ENCODE peak calls at places on chromosome 17, in ten cellular contexts. One of them, this sample, is unnamed.

GRCh38 chr17:14150604-14151003 is 81.3 kb downstream of the COX10 start:
- DNase-seq in kidney glomerular epithelial cell: no peak
- DNase-seq in BE2C: no peak
- DNase-seq in Right ventricle myocardium superior: no peak
- DNase-seq in stimulated activated CD4-positive, alpha-beta T cell treated with anti-CD3 and anti-CD28 coated beads, Interleukin-1b, Interleukin-23, amount 100 ng/mL, for 1 hour: no peak
- DNase-seq in tibial artery: no peak
- DNase-seq in H54: no peak
- DNase-seq in sigmoid colon: no peak
- DNase-seq in effector CD8-positive, alpha-beta T cell: no peak
- DNase-seq in HuH-7: no peak
- DNase-seq in this sample: no peak

GRCh38 chr17:59844884-59845594 is 47.7 kb downstream of the TUBD1 start:
- DNase-seq in kidney glomerular epithelial cell: peak; percentile 93
- DNase-seq in BE2C: no peak
- DNase-seq in Right ventricle myocardium superior: no peak
- DNase-seq in stimulated activated CD4-positive, alpha-beta T cell treated with anti-CD3 and anti-CD28 coated beads, Interleukin-1b, Interleukin-23, amount 100 ng/mL, for 1 hour: no peak
- DNase-seq in tibial artery: no peak
- DNase-seq in H54: no peak
- DNase-seq in sigmoid colon: peak; percentile 47
- DNase-seq in effector CD8-positive, alpha-beta T cell: no peak
- DNase-seq in HuH-7: no peak
- DNase-seq in this sample: peak; percentile 54

GRCh38 chr17:82101301-82101715 is 3.3 kb upstream of the FASN start:
- DNase-seq in kidney glomerular epithelial cell: no peak
- DNase-seq in BE2C: peak; percentile 55
- DNase-seq in Right ventricle myocardium superior: peak; percentile 46
- DNase-seq in stimulated activated CD4-positive, alpha-beta T cell treated with anti-CD3 and anti-CD28 coated beads, Interleukin-1b, Interleukin-23, amount 100 ng/mL, for 1 hour: no peak
- DNase-seq in tibial artery: no peak
- DNase-seq in H54: no peak
- DNase-seq in sigmoid colon: no peak
- DNase-seq in effector CD8-positive, alpha-beta T cell: no peak
- DNase-seq in HuH-7: no peak
- DNase-seq in this sample: no peak

GRCh38 chr17:62792122-62792800 is 15.9 kb downstream of the MARCHF10 start:
- DNase-seq in kidney glomerular epithelial cell: peak; percentile 49
- DNase-seq in BE2C: no peak
- DNase-seq in Right ventricle myocardium superior: no peak
- DNase-seq in stimulated activated CD4-positive, alpha-beta T cell treated with anti-CD3 and anti-CD28 coated beads, Interleukin-1b, Interleukin-23, amount 100 ng/mL, for 1 hour: no peak
- DNase-seq in tibial artery: no peak
- DNase-seq in H54: peak; percentile 63
- DNase-seq in sigmoid colon: no peak
- DNase-seq in effector CD8-positive, alpha-beta T cell: no peak
- DNase-seq in HuH-7: no peak
- DNase-seq in this sample: peak; percentile 79

GRCh38 chr17:47267354-47267828 is 13.8 kb downstream of the ITGB3 start:
- DNase-seq in kidney glomerular epithelial cell: peak; percentile 97
- DNase-seq in BE2C: no peak
- DNase-seq in Right ventricle myocardium superior: no peak
- DNase-seq in stimulated activated CD4-positive, alpha-beta T cell treated with anti-CD3 and anti-CD28 coated beads, Interleukin-1b, Interleukin-23, amount 100 ng/mL, for 1 hour: no peak
- DNase-seq in tibial artery: no peak
- DNase-seq in H54: peak; percentile 71
- DNase-seq in sigmoid colon: no peak
- DNase-seq in effector CD8-positive, alpha-beta T cell: no peak
- DNase-seq in HuH-7: no peak
- DNase-seq in this sample: peak; percentile 34

GRCh38 chr17:72110231-72110952 is 10.4 kb upstream of the SOX9 start:
- DNase-seq in kidney glomerular epithelial cell: no peak
- DNase-seq in BE2C: no peak
- DNase-seq in Right ventricle myocardium superior: no peak
- DNase-seq in stimulated activated CD4-positive, alpha-beta T cell treated with anti-CD3 and anti-CD28 coated beads, Interleukin-1b, Interleukin-23, amount 100 ng/mL, for 1 hour: no peak
- DNase-seq in tibial artery: no peak
- DNase-seq in H54: no peak
- DNase-seq in sigmoid colon: no peak
- DNase-seq in effector CD8-positive, alpha-beta T cell: no peak
- DNase-seq in HuH-7: no peak
- DNase-seq in this sample: peak; percentile 63

GRCh38 chr17:76088041-76088867 is 9.3 kb downstream of the ZACN start:
- DNase-seq in kidney glomerular epithelial cell: no peak
- DNase-seq in BE2C: no peak
- DNase-seq in Right ventricle myocardium superior: no peak
- DNase-seq in stimulated activated CD4-positive, alpha-beta T cell treated with anti-CD3 and anti-CD28 coated beads, Interleukin-1b, Interleukin-23, amount 100 ng/mL, for 1 hour: no peak
- DNase-seq in tibial artery: no peak
- DNase-seq in H54: no peak
- DNase-seq in sigmoid colon: peak; percentile 35
- DNase-seq in effector CD8-positive, alpha-beta T cell: no peak
- DNase-seq in HuH-7: peak; percentile 49
- DNase-seq in this sample: no peak

GRCh38 chr17:77188084-77189066 is 47.6 kb downstream of the SEC14L1 start:
- DNase-seq in kidney glomerular epithelial cell: no peak
- DNase-seq in BE2C: no peak
- DNase-seq in Right ventricle myocardium superior: no peak
- DNase-seq in stimulated activated CD4-positive, alpha-beta T cell treated with anti-CD3 and anti-CD28 coated beads, Interleukin-1b, Interleukin-23, amount 100 ng/mL, for 1 hour: no peak
- DNase-seq in tibial artery: no peak
- DNase-seq in H54: no peak
- DNase-seq in sigmoid colon: no peak
- DNase-seq in effector CD8-positive, alpha-beta T cell: no peak
- DNase-seq in HuH-7: no peak
- DNase-seq in this sample: no peak

GRCh38 chr17:68101992-68102758 is 66.6 kb downstream of the KPNA2 start:
- DNase-seq in kidney glomerular epithelial cell: no peak
- DNase-seq in BE2C: no peak
- DNase-seq in Right ventricle myocardium superior: no peak
- DNase-seq in stimulated activated CD4-positive, alpha-beta T cell treated with anti-CD3 and anti-CD28 coated beads, Interleukin-1b, Interleukin-23, amount 100 ng/mL, for 1 hour: no peak
- DNase-seq in tibial artery: peak; percentile 30
- DNase-seq in H54: no peak
- DNase-seq in sigmoid colon: no peak
- DNase-seq in effector CD8-positive, alpha-beta T cell: no peak
- DNase-seq in HuH-7: peak; percentile 39
- DNase-seq in this sample: peak; percentile 61

GRCh38 chr17:70905796-70906195 is 736.5 kb downstream of the KCNJ2 start:
- DNase-seq in kidney glomerular epithelial cell: peak; percentile 0
- DNase-seq in BE2C: no peak
- DNase-seq in Right ventricle myocardium superior: peak; percentile 50
- DNase-seq in stimulated activated CD4-positive, alpha-beta T cell treated with anti-CD3 and anti-CD28 coated beads, Interleukin-1b, Interleukin-23, amount 100 ng/mL, for 1 hour: no peak
- DNase-seq in tibial artery: peak; percentile 77
- DNase-seq in H54: peak; percentile 50
- DNase-seq in sigmoid colon: no peak
- DNase-seq in effector CD8-positive, alpha-beta T cell: no peak
- DNase-seq in HuH-7: no peak
- DNase-seq in this sample: no peak

GRCh38 chr17:4043862-4044261 is 79.6 kb upstream of the ATP2A3 start:
- DNase-seq in kidney glomerular epithelial cell: no peak
- DNase-seq in BE2C: no peak
- DNase-seq in Right ventricle myocardium superior: peak; percentile 53
- DNase-seq in stimulated activated CD4-positive, alpha-beta T cell treated with anti-CD3 and anti-CD28 coated beads, Interleukin-1b, Interleukin-23, amount 100 ng/mL, for 1 hour: peak; percentile 5
- DNase-seq in tibial artery: no peak
- DNase-seq in H54: no peak
- DNase-seq in sigmoid colon: no peak
- DNase-seq in effector CD8-positive, alpha-beta T cell: no peak
- DNase-seq in HuH-7: no peak
- DNase-seq in this sample: no peak

GRCh38 chr17:688100-688989 is 26.3 kb downstream of the VPS53 start:
- DNase-seq in kidney glomerular epithelial cell: no peak
- DNase-seq in BE2C: peak; percentile 10
- DNase-seq in Right ventricle myocardium superior: no peak
- DNase-seq in stimulated activated CD4-positive, alpha-beta T cell treated with anti-CD3 and anti-CD28 coated beads, Interleukin-1b, Interleukin-23, amount 100 ng/mL, for 1 hour: no peak
- DNase-seq in tibial artery: no peak
- DNase-seq in H54: no peak
- DNase-seq in sigmoid colon: no peak
- DNase-seq in effector CD8-positive, alpha-beta T cell: no peak
- DNase-seq in HuH-7: no peak
- DNase-seq in this sample: no peak

GRCh38 chr17:45132302-45132568 is at the start of gene PLCD3:
- DNase-seq in kidney glomerular epithelial cell: peak; percentile 69
- DNase-seq in BE2C: no peak
- DNase-seq in Right ventricle myocardium superior: no peak
- DNase-seq in stimulated activated CD4-positive, alpha-beta T cell treated with anti-CD3 and anti-CD28 coated beads, Interleukin-1b, Interleukin-23, amount 100 ng/mL, for 1 hour: no peak
- DNase-seq in tibial artery: no peak
- DNase-seq in H54: no peak
- DNase-seq in sigmoid colon: no peak
- DNase-seq in effector CD8-positive, alpha-beta T cell: no peak
- DNase-seq in HuH-7: no peak
- DNase-seq in this sample: peak; percentile 85

GRCh38 chr17:56021681-56022205 is 131.5 kb upstream of the ANKFN1 start:
- DNase-seq in kidney glomerular epithelial cell: no peak
- DNase-seq in BE2C: no peak
- DNase-seq in Right ventricle myocardium superior: no peak
- DNase-seq in stimulated activated CD4-positive, alpha-beta T cell treated with anti-CD3 and anti-CD28 coated beads, Interleukin-1b, Interleukin-23, amount 100 ng/mL, for 1 hour: no peak
- DNase-seq in tibial artery: no peak
- DNase-seq in H54: no peak
- DNase-seq in sigmoid colon: no peak
- DNase-seq in effector CD8-positive, alpha-beta T cell: no peak
- DNase-seq in HuH-7: no peak
- DNase-seq in this sample: no peak

GRCh38 chr17:50461550-50462132 is 7.0 kb downstream of the CHAD start:
- DNase-seq in kidney glomerular epithelial cell: no peak
- DNase-seq in BE2C: no peak
- DNase-seq in Right ventricle myocardium superior: no peak
- DNase-seq in stimulated activated CD4-positive, alpha-beta T cell treated with anti-CD3 and anti-CD28 coated beads, Interleukin-1b, Interleukin-23, amount 100 ng/mL, for 1 hour: no peak
- DNase-seq in tibial artery: no peak
- DNase-seq in H54: no peak
- DNase-seq in sigmoid colon: no peak
- DNase-seq in effector CD8-positive, alpha-beta T cell: no peak
- DNase-seq in HuH-7: no peak
- DNase-seq in this sample: no peak

GRCh38 chr17:9959377-9959981 is 54.4 kb upstream of the RCVRN start:
- DNase-seq in kidney glomerular epithelial cell: no peak
- DNase-seq in BE2C: no peak
- DNase-seq in Right ventricle myocardium superior: peak; percentile 62
- DNase-seq in stimulated activated CD4-positive, alpha-beta T cell treated with anti-CD3 and anti-CD28 coated beads, Interleukin-1b, Interleukin-23, amount 100 ng/mL, for 1 hour: no peak
- DNase-seq in tibial artery: no peak
- DNase-seq in H54: peak; percentile 47
- DNase-seq in sigmoid colon: no peak
- DNase-seq in effector CD8-positive, alpha-beta T cell: no peak
- DNase-seq in HuH-7: peak; percentile 34
- DNase-seq in this sample: peak; percentile 36

GRCh38 chr17:57594767-57595166 is 150.3 kb downstream of the CCDC182 start:
- DNase-seq in kidney glomerular epithelial cell: no peak
- DNase-seq in BE2C: no peak
- DNase-seq in Right ventricle myocardium superior: no peak
- DNase-seq in stimulated activated CD4-positive, alpha-beta T cell treated with anti-CD3 and anti-CD28 coated beads, Interleukin-1b, Interleukin-23, amount 100 ng/mL, for 1 hour: no peak
- DNase-seq in tibial artery: no peak
- DNase-seq in H54: no peak
- DNase-seq in sigmoid colon: no peak
- DNase-seq in effector CD8-positive, alpha-beta T cell: no peak
- DNase-seq in HuH-7: no peak
- DNase-seq in this sample: no peak

GRCh38 chr17:76137026-76137350 is 4.1 kb downstream of the FOXJ1 start:
- DNase-seq in kidney glomerular epithelial cell: no peak
- DNase-seq in BE2C: no peak
- DNase-seq in Right ventricle myocardium superior: no peak
- DNase-seq in stimulated activated CD4-positive, alpha-beta T cell treated with anti-CD3 and anti-CD28 coated beads, Interleukin-1b, Interleukin-23, amount 100 ng/mL, for 1 hour: no peak
- DNase-seq in tibial artery: no peak
- DNase-seq in H54: no peak
- DNase-seq in sigmoid colon: no peak
- DNase-seq in effector CD8-positive, alpha-beta T cell: no peak
- DNase-seq in HuH-7: no peak
- DNase-seq in this sample: no peak

GRCh38 chr17:32111141-32111771 is 31.0 kb upstream of the RHOT1 start:
- DNase-seq in kidney glomerular epithelial cell: no peak
- DNase-seq in BE2C: peak; percentile 60
- DNase-seq in Right ventricle myocardium superior: peak; percentile 60
- DNase-seq in stimulated activated CD4-positive, alpha-beta T cell treated with anti-CD3 and anti-CD28 coated beads, Interleukin-1b, Interleukin-23, amount 100 ng/mL, for 1 hour: no peak
- DNase-seq in tibial artery: peak; percentile 46
- DNase-seq in H54: no peak
- DNase-seq in sigmoid colon: peak; percentile 82
- DNase-seq in effector CD8-positive, alpha-beta T cell: no peak
- DNase-seq in HuH-7: peak; percentile 59
- DNase-seq in this sample: no peak

GRCh38 chr17:48486557-48486956 is 44.3 kb downstream of the HOXB1 start:
- DNase-seq in kidney glomerular epithelial cell: peak; percentile 92
- DNase-seq in BE2C: no peak
- DNase-seq in Right ventricle myocardium superior: no peak
- DNase-seq in stimulated activated CD4-positive, alpha-beta T cell treated with anti-CD3 and anti-CD28 coated beads, Interleukin-1b, Interleukin-23, amount 100 ng/mL, for 1 hour: no peak
- DNase-seq in tibial artery: no peak
- DNase-seq in H54: peak; percentile 81
- DNase-seq in sigmoid colon: peak; percentile 56
- DNase-seq in effector CD8-positive, alpha-beta T cell: no peak
- DNase-seq in HuH-7: no peak
- DNase-seq in this sample: peak; percentile 82

GRCh38 chr17:38533241-38533640 is 72.5 kb downstream of the SRCIN1 start:
- DNase-seq in kidney glomerular epithelial cell: no peak
- DNase-seq in BE2C: no peak
- DNase-seq in Right ventricle myocardium superior: peak; percentile 0
- DNase-seq in stimulated activated CD4-positive, alpha-beta T cell treated with anti-CD3 and anti-CD28 coated beads, Interleukin-1b, Interleukin-23, amount 100 ng/mL, for 1 hour: no peak
- DNase-seq in tibial artery: no peak
- DNase-seq in H54: no peak
- DNase-seq in sigmoid colon: no peak
- DNase-seq in effector CD8-positive, alpha-beta T cell: no peak
- DNase-seq in HuH-7: no peak
- DNase-seq in this sample: no peak

This sample was measured in SW480.